ENCODE peak calls at places on chromosomes 11 and 22, in six cellular contexts. K is transverse colon, I is IMR-90, W is HCT116, M is thyroid gland, P is H9. F is an unnamed sample. For H3K4me1, the result is how much of the 10 kb centered on the place peaks cover.

GRCh38 chr11:99614353-99614752 is 593.6 kb downstream of the CNTN5 start:
- DNase-seq in K (no peak), I (no peak), W (no peak), M (no peak), P (no peak), F (no peak)

GRCh38 chr11:27213232-27213660 is 149.8 kb downstream of the CCDC34 start:
- DNase-seq in K (no peak), I (peak), W (no peak), M (no peak), P (no peak), F (no peak)

GRCh38 chr22:26673485-26673884 is 16.1 kb downstream of the MIAT start:
- DNase-seq in K (peak), I (no peak), W (no peak), M (no peak), P (no peak), F (no peak)

GRCh38 chr22:21865041-21865440 is 2.4 kb downstream of the MAPK1 start:
- DNase-seq in K (no peak), I (peak), W (no peak), M (peak), P (no peak), F (no peak)

GRCh38 chr22:49355206-49355920 is 472.3 kb downstream of the BRD1 start:
- DNase-seq in K (no peak), I (no peak), W (no peak), M (no peak), P (no peak), F (no peak)

GRCh38 chr11:34653851-34654490 is 33.1 kb downstream of the EHF start:
- DNase-seq in K (peak), I (peak), W (peak), M (no peak), P (no peak), F (no peak)

GRCh38 chr11:6705905-6706535 is 22.9 kb upstream of the MRPL17 start:
- DNase-seq in K (peak), I (peak), W (no peak), M (peak), P (peak), F (peak)

GRCh38 chr11:92787638-92788037 is 181.8 kb upstream of the MTNR1B start:
- DNase-seq in K (no peak), I (no peak), W (no peak), M (no peak), P (no peak), F (no peak)

GRCh38 chr22:19770349-19771220 is 10.0 kb downstream of the TBX1 start:
- DNase-seq in K (no peak), I (no peak), W (no peak), M (no peak), P (no peak), F (no peak)

GRCh38 chr11:44960200-44960845 is 9.6 kb upstream of the TP53I11 start:
- DNase-seq in K (no peak), I (no peak), W (no peak), M (no peak), P (no peak), F (no peak)

GRCh38 chr11:100681064-100681502 is 6.0 kb upstream of the ARHGAP42 start:
- DNase-seq in K (peak), I (peak), W (peak), M (peak), P (peak), F (peak)

GRCh38 chr11:65911682-65912568 is 6.9 kb downstream of the C11orf68 start:
- DNase-seq in K (peak), I (peak), W (peak), M (no peak), P (peak), F (no peak)

GRCh38 chr11:63613517-63614135 is 607 bp downstream of the PLAAT3 start:
- DNase-seq in K (peak), I (no peak), W (no peak), M (peak), P (peak), F (peak)

GRCh38 chr11:113778111-113778910 is 1.3 kb upstream of the CLDN25 start:
- DNase-seq in K (no peak), I (peak), W (no peak), M (no peak), P (no peak), F (no peak)

GRCh38 chr11:65871811-65872548 is 620 bp downstream of the EFEMP2 start:
- DNase-seq in K (no peak), I (no peak), W (no peak), M (peak), P (peak), F (no peak)

GRCh38 chr11:69157156-69157821 is 1.6 kb downstream of the SMIM38 start:
- DNase-seq in K (no peak), I (peak), W (no peak), M (no peak), P (no peak), F (no peak)

GRCh38 chr22:28369849-28370248 is 309.8 kb downstream of the TTC28 start:
- DNase-seq in K (peak), I (no peak), W (no peak), M (no peak), P (no peak), F (no peak)

GRCh38 chr11:124194696-124195418 is 11.7 kb downstream of the OR10D3 start:
- DNase-seq in K (peak), I (peak), W (peak), M (peak), P (peak), F (no peak)

GRCh38 chr11:123045101-123045500 is 16.8 kb downstream of the HSPA8 start:
- DNase-seq in K (no peak), I (no peak), W (no peak), M (no peak), P (no peak), F (no peak)

GRCh38 chr11:7348432-7349298 is 97.0 kb downstream of the SYT9 start:
- DNase-seq in K (no peak), I (no peak), W (no peak), M (peak), P (peak), F (no peak)

GRCh38 chr11:2772544-2773031 is 72.8 kb upstream of the KCNQ1OT1 start:
- DNase-seq in K (peak), I (peak), W (peak), M (no peak), P (no peak), F (peak)

GRCh38 chr11:94326947-94327346 is 22.6 kb downstream of the IZUMO1R start:
- DNase-seq in K (no peak), I (no peak), W (no peak), M (no peak), P (no peak), F (no peak)

GRCh38 chr11:8631395-8632110 is 37.5 kb upstream of the STK33 start:
- DNase-seq in K (no peak), I (peak), W (no peak), M (no peak), P (no peak), F (no peak)

GRCh38 chr11:132777067-132777975 is 755.0 kb downstream of the OPCML start:
- DNase-seq in K (no peak), I (no peak), W (no peak), M (no peak), P (no peak), F (no peak)

DNA sequence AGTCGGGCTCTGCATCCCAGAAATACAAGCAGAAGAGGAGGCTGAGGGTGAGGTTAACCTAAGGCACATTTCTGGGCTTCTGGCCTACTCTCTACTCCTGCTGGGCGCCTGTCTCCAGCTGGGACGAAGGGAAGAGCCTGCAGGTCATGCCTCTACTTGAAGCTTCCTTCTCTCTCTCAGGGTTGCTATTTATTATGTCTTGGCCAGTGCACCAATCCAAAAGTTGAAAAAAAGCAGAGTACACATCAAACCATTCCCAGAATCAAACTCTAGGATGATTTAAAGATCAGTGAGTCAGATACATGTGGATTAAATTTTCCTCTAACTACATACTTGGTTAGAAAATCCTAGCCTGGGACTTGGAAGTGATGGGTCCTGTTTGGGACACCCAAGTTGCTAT is 60.2 kb upstream of the CDON start:
- DNase-seq in K (no peak), I (no peak), W (no peak), M (no peak), P (no peak), F (no peak)
- H3K27ac ChIP-seq in K (peak), I (no peak), W (no peak), M (no peak), P (no peak), F (no peak)

DNA sequence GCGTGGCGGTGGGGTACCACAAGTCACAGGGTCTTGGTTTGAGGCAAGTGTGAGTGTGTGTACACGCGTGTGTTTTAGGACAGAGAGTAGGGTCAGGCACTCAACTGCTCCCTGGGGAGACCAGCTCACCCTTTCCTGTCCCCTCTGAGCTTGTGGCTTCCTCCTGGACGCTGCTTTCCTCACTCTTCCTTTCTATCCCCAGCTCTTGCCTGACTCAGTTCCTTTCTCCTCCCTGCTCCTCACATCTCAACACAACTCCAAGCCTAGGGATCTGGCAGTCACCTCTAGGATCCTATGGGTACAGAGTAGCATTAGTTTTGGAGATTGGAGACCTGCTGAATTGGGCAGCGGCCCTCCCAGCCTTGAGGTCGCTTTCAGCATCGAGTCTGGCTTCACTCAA is 4.1 kb downstream of the CLCF1 start:
- DNase-seq in K (no peak), I (no peak), W (no peak), M (no peak), P (no peak), F (no peak)
- H3K4me1 ChIP-seq in K (half or more), I (half or more), W (half or more), M (half or more), P (under half), F (under half)

GRCh38 chr22:39428597-39429071 is 28.2 kb upstream of the MGAT3 start:
- DNase-seq in K (no peak), I (no peak), W (no peak), M (no peak), P (peak), F (no peak)

GRCh38 chr22:39430576-39431150 is 26.1 kb upstream of the MGAT3 start:
- DNase-seq in K (no peak), I (no peak), W (no peak), M (no peak), P (peak), F (no peak)

GRCh38 chr22:39427751-39428596 is 28.4 kb downstream of the TAB1 start:
- DNase-seq in K (peak), I (no peak), W (no peak), M (no peak), P (peak), F (no peak)

GRCh38 chr22:39429916-39430575 is 26.8 kb upstream of the MGAT3 start:
- DNase-seq in K (no peak), I (no peak), W (no peak), M (no peak), P (peak), F (no peak)

DNA sequence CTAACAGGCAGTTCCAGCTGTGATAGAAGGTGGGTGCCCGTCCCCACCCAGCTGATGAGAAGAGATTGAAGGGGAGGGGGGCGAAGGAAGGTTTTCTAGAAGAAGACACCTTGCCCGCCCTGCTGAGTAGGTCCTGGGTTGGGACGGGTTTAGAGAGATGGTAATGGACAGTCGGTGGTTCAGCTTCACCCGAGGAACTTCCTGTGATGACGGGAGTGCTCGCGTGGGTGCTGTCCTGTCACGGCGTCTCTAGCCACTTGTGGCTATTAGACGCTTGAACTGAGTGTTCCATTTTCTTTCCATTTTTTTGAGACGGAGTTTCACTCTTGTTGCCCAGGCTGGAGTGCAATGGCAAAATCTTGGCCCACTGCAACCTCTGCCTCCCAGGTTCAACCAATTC is 27.6 kb upstream of the MGAT3 start:
- DNase-seq in K (no peak), I (no peak), W (no peak), M (no peak), P (peak), F (no peak)
- H3K27ac ChIP-seq in K (no peak), I (no peak), W (peak), M (no peak), P (no peak), F (no peak)

DNA sequence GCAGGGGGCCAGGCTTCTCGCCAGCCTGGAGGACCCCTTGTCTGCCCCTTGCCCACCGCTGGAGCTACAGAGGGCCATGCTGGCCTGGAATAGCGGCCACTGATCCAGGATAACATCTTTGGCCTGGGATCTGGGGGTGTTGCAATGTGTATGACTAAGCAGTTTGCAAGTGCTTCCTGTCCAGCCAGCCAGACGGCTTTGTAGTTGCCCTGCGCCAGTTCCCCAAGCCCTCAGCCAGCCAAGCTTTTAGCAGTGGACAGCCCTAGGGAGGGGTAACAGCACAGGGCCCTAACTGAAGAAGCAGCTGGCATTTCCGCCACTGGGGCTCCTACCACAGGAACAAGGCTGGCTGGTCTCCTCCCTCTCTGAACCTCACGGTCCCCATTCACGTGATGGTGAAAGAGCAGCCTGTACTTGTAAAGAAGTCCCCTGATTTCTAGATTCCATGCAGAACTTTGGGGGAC is 32.1 kb downstream of the UQCR10 start:
- DNase-seq in K (peak), I (peak), W (peak), M (peak), P (no peak), F (no peak)
- H3K4me1 ChIP-seq in K (under half), I (under half), W (under half), M (under half), P (under half), F (under half)

GRCh38 chr11:60936467-60937143 is 12.3 kb downstream of the TMEM132A start:
- DNase-seq in K (no peak), I (no peak), W (no peak), M (no peak), P (no peak), F (no peak)

GRCh38 chr11:60935676-60936442 is 11.6 kb downstream of the TMEM132A start:
- DNase-seq in K (no peak), I (no peak), W (no peak), M (no peak), P (no peak), F (no peak)

GRCh38 chr11:60938500-60938899 is 13.5 kb downstream of the SLC15A3 start:
- DNase-seq in K (no peak), I (no peak), W (no peak), M (no peak), P (no peak), F (no peak)

GRCh38 chr11:60937811-60938210 is 13.6 kb downstream of the TMEM132A start:
- DNase-seq in K (no peak), I (no peak), W (no peak), M (no peak), P (no peak), F (no peak)

DNA sequence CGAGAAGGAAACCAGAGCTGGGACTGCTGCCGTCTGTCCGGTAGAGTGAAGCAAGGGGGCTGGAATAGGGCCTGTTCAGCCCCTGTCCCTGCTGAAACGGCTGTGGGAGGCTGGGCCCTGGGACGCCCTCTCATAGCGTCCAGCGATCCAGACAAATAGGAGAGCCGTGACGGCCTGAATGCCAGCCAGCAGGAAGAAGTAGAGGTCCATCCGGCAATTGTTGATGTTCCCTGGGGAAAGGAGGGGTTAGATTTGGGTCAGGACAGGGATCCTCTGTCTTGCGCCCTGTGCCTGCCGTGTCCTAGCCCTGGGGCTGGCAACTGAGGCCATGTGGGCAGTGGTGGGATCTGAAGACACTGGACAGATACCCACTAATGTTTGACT is 12.9 kb downstream of the TMEM132A start:
- DNase-seq in K (no peak), I (no peak), W (no peak), M (peak), P (no peak), F (no peak)
- H3K27ac ChIP-seq in K (no peak), I (no peak), W (no peak), M (peak), P (no peak), F (no peak)

GRCh38 chr11:9735919-9736318 is 72.0 kb downstream of the SWAP70 start:
- DNase-seq in K (no peak), I (no peak), W (no peak), M (no peak), P (no peak), F (no peak)
- H3K4me1 ChIP-seq in K (under half), I (under half), W (under half), M (under half), P (under half), F (under half)

F was measured in naive thymus-derived CD4-positive, alpha-beta T cell.